ENCODE peak calls at places on chromosomes 3 and 15, in five cellular contexts. V is esophagus muscularis mucosa, L is HepG2, A is heart left ventricle, G is transverse colon. J is an unnamed sample.

GRCh38 chr3:134312072-134312872 is 61.6 kb upstream of the RYK start:
- DNase-seq in V (peak; percentile 90), L (no peak), A (peak; percentile 43), G (no peak), J (peak; percentile 79)

GRCh38 chr15:49558924-49559323 is 61.7 kb downstream of the FAM227B start:
- DNase-seq in V (no peak), L (no peak), A (no peak), G (no peak), J (no peak)

GRCh38 chr3:78872195-78872594 is 895.6 kb downstream of the ROBO1 start:
- DNase-seq in V (no peak), L (peak; percentile 89), A (no peak), G (no peak), J (no peak)

GRCh38 chr15:90603893-90604292 is 74.2 kb downstream of the CRTC3 start:
- DNase-seq in V (no peak), L (no peak), A (no peak), G (peak; percentile 53), J (peak; percentile 41)

GRCh38 chr3:107637416-107638182 is 114.8 kb downstream of the BBX start:
- DNase-seq in V (no peak), L (no peak), A (no peak), G (no peak), J (no peak)

GRCh38 chr3:146968204-146968651 is 363.1 kb upstream of the PLSCR5 start:
- DNase-seq in V (no peak), L (no peak), A (no peak), G (no peak), J (no peak)

GRCh38 chr3:50008931-50009330 is 69.0 kb downstream of the RBM6 start:
- DNase-seq in V (no peak), L (no peak), A (no peak), G (no peak), J (no peak)

GRCh38 chr3:109952924-109953323 is 615.6 kb upstream of the DPPA4 start:
- DNase-seq in V (no peak), L (no peak), A (no peak), G (no peak), J (no peak)

GRCh38 chr3:24110051-24110450 is 165.0 kb downstream of the NR1D2 start:
- DNase-seq in V (no peak), L (no peak), A (no peak), G (no peak), J (no peak)

GRCh38 chr3:42841332-42841731 is 32.1 kb downstream of the ACKR2 start:
- DNase-seq in V (no peak), L (no peak), A (no peak), G (no peak), J (no peak)

GRCh38 chr3:71090207-71090606 is 493.3 kb downstream of the FOXP1 start:
- DNase-seq in V (no peak), L (no peak), A (no peak), G (no peak), J (no peak)

GRCh38 chr15:69991493-69991892 is 106.2 kb downstream of the TLE3 start:
- DNase-seq in V (no peak), L (no peak), A (no peak), G (no peak), J (no peak)

GRCh38 chr15:98519767-98520166 is 128.6 kb upstream of the IGF1R start:
- DNase-seq in V (no peak), L (no peak), A (no peak), G (no peak), J (no peak)

GRCh38 chr3:48190911-48191310 is 2.7 kb upstream of the CDC25A start:
- DNase-seq in V (no peak), L (peak; percentile 70), A (no peak), G (no peak), J (no peak)

GRCh38 chr3:95172549-95172948 is 1109.7 kb downstream of the NSUN3 start:
- DNase-seq in V (no peak), L (no peak), A (no peak), G (no peak), J (no peak)

GRCh38 chr15:28114721-28115622 is 15.9 kb upstream of the OCA2 start:
- DNase-seq in V (no peak), L (no peak), A (peak; percentile 23), G (no peak), J (no peak)

GRCh38 chr3:122825460-122825859 is 30.6 kb downstream of the SLC49A4 start:
- DNase-seq in V (no peak), L (no peak), A (no peak), G (no peak), J (no peak)

GRCh38 chr15:23866832-23867231 is 179.7 kb upstream of the NDN start:
- DNase-seq in V (no peak), L (peak; percentile 30), A (no peak), G (no peak), J (no peak)

GRCh38 chr3:97970929-97971460 is 1.2 kb downstream of the RIOX2 start:
- DNase-seq in V (no peak), L (no peak), A (no peak), G (no peak), J (no peak)

GRCh38 chr15:57551717-57552677 is 39.7 kb upstream of the MYZAP start:
- DNase-seq in V (no peak), L (peak; percentile 52), A (no peak), G (no peak), J (peak; percentile 68)

GRCh38 chr3:109178701-109179100 is 42.2 kb downstream of the C3orf85 start:
- DNase-seq in V (no peak), L (no peak), A (no peak), G (no peak), J (no peak)

GRCh38 chr15:82646250-82647044 is 716 bp downstream of the CPEB1 start:
- DNase-seq in V (no peak), L (no peak), A (no peak), G (no peak), J (no peak)

GRCh38 chr15:79965836-79966630 is 5.0 kb downstream of the BCL2A1 start:
- DNase-seq in V (no peak), L (peak; percentile 79), A (no peak), G (no peak), J (no peak)

GRCh38 chr3:196867155-196867506 is 589 bp upstream of the SENP5 start:
- DNase-seq in V (no peak), L (no peak), A (no peak), G (no peak), J (no peak)

GRCh38 chr3:187252311-187252710 is 39.2 kb downstream of the MASP1 start:
- DNase-seq in V (no peak), L (no peak), A (no peak), G (no peak), J (no peak)

GRCh38 chr15:96381463-96381862 is 51.0 kb downstream of the NR2F2 start:
- DNase-seq in V (no peak), L (no peak), A (no peak), G (no peak), J (peak; percentile 36)

DNA sequence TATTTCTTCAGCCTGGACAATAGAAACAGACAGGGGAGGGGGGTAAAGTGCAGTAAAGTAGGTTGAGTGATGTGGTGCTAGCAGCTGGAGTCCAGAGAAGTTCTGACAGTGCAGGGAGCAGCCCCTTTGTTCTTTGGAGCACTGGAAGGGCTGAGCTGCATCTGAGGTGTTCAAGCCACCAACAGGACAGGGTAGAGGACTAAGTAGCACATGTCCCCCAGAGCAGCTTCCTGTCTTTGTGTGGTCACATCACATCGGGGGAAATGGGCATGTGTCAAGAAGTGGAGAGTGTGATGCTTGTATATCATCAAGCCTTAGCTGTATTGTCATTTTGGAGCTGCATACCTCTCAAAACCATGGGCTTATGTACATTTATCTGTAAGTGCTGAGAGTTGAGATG is 12.1 kb downstream of the MRPS22 start:
- DNase-seq in V (no peak), L (no peak), A (no peak), G (no peak), J (no peak)
- TF ChIP-seq POLR2A in V (no peak), L (no peak), A (no peak), G (no peak), J (no peak)

GRCh38 chr3:155853214-155854146 is 747 bp downstream of the SLC33A1 start:
- DNase-seq in V (no peak), L (peak; percentile 36), A (peak; percentile 56), G (peak; percentile 30), J (peak; percentile 29)

GRCh38 chr3:155859859-155860258 is 5.6 kb upstream of the SLC33A1 start:
- DNase-seq in V (no peak), L (peak; percentile 44), A (no peak), G (no peak), J (no peak)

GRCh38 chr3:155854147-155854940 is at the start of gene SLC33A1:
- DNase-seq in V (peak; percentile 100), L (peak; percentile 98), A (peak; percentile 100), G (peak; percentile 99), J (peak; percentile 99)
- TF ChIP-seq POLR2A in V (no peak), L (peak; percentile 94), A (no peak), G (peak; percentile 84), J (no peak)

GRCh38 chr15:71422530-71423259 is 307.4 kb downstream of the THSD4 start:
- DNase-seq in V (no peak), L (no peak), A (peak; percentile 33), G (no peak), J (no peak)

GRCh38 chr15:71424765-71425164 is 309.5 kb downstream of the THSD4 start:
- DNase-seq in V (no peak), L (no peak), A (no peak), G (no peak), J (no peak)

GRCh38 chr15:71426792-71427191 is 311.5 kb downstream of the THSD4 start:
- DNase-seq in V (no peak), L (no peak), A (no peak), G (no peak), J (no peak)

DNA sequence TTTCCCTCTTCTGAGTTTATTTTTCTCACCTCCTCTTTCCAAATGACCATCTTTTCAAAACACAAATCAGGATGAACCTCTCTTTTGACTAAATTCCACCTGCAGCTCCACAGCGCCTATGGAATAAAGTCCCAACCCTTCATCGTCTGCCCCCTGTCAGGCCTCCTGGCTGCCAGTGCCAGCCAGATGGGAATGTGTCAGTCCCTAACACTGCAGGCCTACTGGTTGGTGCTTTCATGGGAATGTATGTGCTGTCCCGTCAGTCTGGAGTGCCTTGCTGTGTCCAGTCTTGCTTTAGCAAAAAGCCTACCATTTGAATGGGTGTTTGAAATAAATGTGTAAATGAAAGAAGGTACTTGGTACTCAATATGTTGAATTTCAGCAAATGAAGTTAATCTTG is 310.1 kb downstream of the THSD4 start:
- DNase-seq in V (no peak), L (no peak), A (no peak), G (no peak), J (no peak)
- TF ChIP-seq POLR2A in V (no peak), L (no peak), A (no peak), G (no peak), J (no peak)

GRCh38 chr15:41416742-41417417 is at the start of gene RTF1:
- DNase-seq in V (peak; percentile 98), L (peak; percentile 78), A (peak; percentile 96), G (peak; percentile 97), J (peak; percentile 97)
- TF ChIP-seq POLR2A in V (peak; percentile 22), L (peak; percentile 74), A (no peak), G (peak; percentile 76), J (no peak)